ENCODE peak calls at places on chromosomes 3 and 15, in ten cellular contexts. One of them, this sample, is unnamed.

GRCh38 chr3:134317106-134317947 is 56.9 kb downstream of the AMOTL2 start:
- DNase-seq in fibroblast of pulmonary artery: no peak
- DNase-seq in AG09309: no peak
- DNase-seq in hepatocyte: no peak
- DNase-seq in stomach: no peak
- DNase-seq in ovary: no peak
- DNase-seq in HepG2: no peak
- DNase-seq in OCI-LY7: no peak
- DNase-seq in Panc1: no peak
- DNase-seq in psoas muscle: no peak
- DNase-seq in this sample: peak

GRCh38 chr3:120093923-120094775 is at the start of gene GSK3B:
- DNase-seq in stomach: peak
- DNase-seq in OCI-LY7: peak
- DNase-seq in HepG2: peak
- DNase-seq in AG09309: no peak
- DNase-seq in hepatocyte: peak
- DNase-seq in Panc1: no peak
- DNase-seq in ovary: peak
- DNase-seq in fibroblast of pulmonary artery: peak
- DNase-seq in psoas muscle: no peak
- DNase-seq in this sample: no peak

GRCh38 chr3:22685598-22685997 is 517.5 kb upstream of the UBE2E2 start:
- DNase-seq in HepG2: peak
- DNase-seq in Panc1: no peak
- DNase-seq in psoas muscle: no peak
- DNase-seq in hepatocyte: peak
- DNase-seq in ovary: no peak
- DNase-seq in stomach: no peak
- DNase-seq in AG09309: no peak
- DNase-seq in OCI-LY7: no peak
- DNase-seq in fibroblast of pulmonary artery: no peak
- DNase-seq in this sample: no peak

GRCh38 chr15:79960502-79961217 is 10.3 kb downstream of the BCL2A1 start:
- DNase-seq in psoas muscle: no peak
- DNase-seq in fibroblast of pulmonary artery: peak
- DNase-seq in AG09309: no peak
- DNase-seq in hepatocyte: no peak
- DNase-seq in OCI-LY7: no peak
- DNase-seq in HepG2: peak
- DNase-seq in stomach: no peak
- DNase-seq in ovary: no peak
- DNase-seq in Panc1: no peak
- DNase-seq in this sample: no peak

GRCh38 chr15:23690450-23690852 is 3.3 kb upstream of the NDN start:
- DNase-seq in HepG2: peak
- DNase-seq in hepatocyte: peak
- DNase-seq in psoas muscle: peak
- DNase-seq in ovary: peak
- DNase-seq in AG09309: peak
- DNase-seq in fibroblast of pulmonary artery: peak
- DNase-seq in OCI-LY7: no peak
- DNase-seq in stomach: peak
- DNase-seq in Panc1: no peak
- DNase-seq in this sample: no peak

GRCh38 chr3:13655074-13655913 is 106.4 kb downstream of the FBLN2 start:
- DNase-seq in stomach: peak
- DNase-seq in ovary: peak
- DNase-seq in AG09309: no peak
- DNase-seq in OCI-LY7: no peak
- DNase-seq in psoas muscle: no peak
- DNase-seq in HepG2: no peak
- DNase-seq in Panc1: no peak
- DNase-seq in fibroblast of pulmonary artery: peak
- DNase-seq in hepatocyte: peak
- DNase-seq in this sample: no peak

GRCh38 chr3:156770699-156771414 is 55.3 kb upstream of the LEKR1 start:
- DNase-seq in HepG2: no peak
- DNase-seq in hepatocyte: no peak
- DNase-seq in ovary: no peak
- DNase-seq in fibroblast of pulmonary artery: no peak
- DNase-seq in OCI-LY7: no peak
- DNase-seq in AG09309: no peak
- DNase-seq in psoas muscle: no peak
- DNase-seq in stomach: no peak
- DNase-seq in Panc1: no peak
- DNase-seq in this sample: no peak

GRCh38 chr15:67512933-67513714 is 7.8 kb upstream of the C15orf61 start:
- DNase-seq in stomach: no peak
- DNase-seq in ovary: no peak
- DNase-seq in OCI-LY7: no peak
- DNase-seq in HepG2: no peak
- DNase-seq in fibroblast of pulmonary artery: no peak
- DNase-seq in psoas muscle: no peak
- DNase-seq in Panc1: no peak
- DNase-seq in hepatocyte: no peak
- DNase-seq in AG09309: no peak
- DNase-seq in this sample: no peak

GRCh38 chr3:105367406-105368213 is 901 bp downstream of the ALCAM start:
- DNase-seq in ovary: peak
- DNase-seq in stomach: peak
- DNase-seq in AG09309: no peak
- DNase-seq in Panc1: no peak
- DNase-seq in HepG2: peak
- DNase-seq in hepatocyte: peak
- DNase-seq in fibroblast of pulmonary artery: peak
- DNase-seq in OCI-LY7: peak
- DNase-seq in psoas muscle: peak
- DNase-seq in this sample: no peak

GRCh38 chr3:33919312-33919711 is 120.9 kb downstream of the PDCD6IP start:
- DNase-seq in Panc1: no peak
- DNase-seq in psoas muscle: no peak
- DNase-seq in OCI-LY7: no peak
- DNase-seq in AG09309: no peak
- DNase-seq in stomach: no peak
- DNase-seq in HepG2: no peak
- DNase-seq in ovary: no peak
- DNase-seq in hepatocyte: no peak
- DNase-seq in fibroblast of pulmonary artery: no peak
- DNase-seq in this sample: no peak

GRCh38 chr3:13124631-13125030 is 51.4 kb upstream of the IQSEC1 start:
- DNase-seq in hepatocyte: no peak
- DNase-seq in psoas muscle: no peak
- DNase-seq in fibroblast of pulmonary artery: no peak
- DNase-seq in Panc1: no peak
- DNase-seq in stomach: no peak
- DNase-seq in AG09309: no peak
- DNase-seq in OCI-LY7: no peak
- DNase-seq in HepG2: no peak
- DNase-seq in ovary: no peak
- DNase-seq in this sample: no peak

GRCh38 chr3:65153850-65154512 is 466.2 kb upstream of the ADAMTS9 start:
- DNase-seq in HepG2: no peak
- DNase-seq in stomach: no peak
- DNase-seq in Panc1: no peak
- DNase-seq in AG09309: no peak
- DNase-seq in hepatocyte: no peak
- DNase-seq in fibroblast of pulmonary artery: no peak
- DNase-seq in ovary: no peak
- DNase-seq in psoas muscle: no peak
- DNase-seq in OCI-LY7: no peak
- DNase-seq in this sample: no peak

GRCh38 chr15:52093539-52094502 is 18.8 kb downstream of the BCL2L10 start:
- DNase-seq in psoas muscle: peak
- DNase-seq in Panc1: peak
- DNase-seq in OCI-LY7: no peak
- DNase-seq in AG09309: peak
- DNase-seq in hepatocyte: no peak
- DNase-seq in fibroblast of pulmonary artery: peak
- DNase-seq in HepG2: no peak
- DNase-seq in stomach: no peak
- DNase-seq in ovary: no peak
- DNase-seq in this sample: peak

GRCh38 chr3:131303848-131304247 is 77.7 kb upstream of the NUDT16 start:
- DNase-seq in psoas muscle: no peak
- DNase-seq in stomach: no peak
- DNase-seq in hepatocyte: no peak
- DNase-seq in OCI-LY7: no peak
- DNase-seq in AG09309: no peak
- DNase-seq in fibroblast of pulmonary artery: peak
- DNase-seq in Panc1: no peak
- DNase-seq in ovary: no peak
- DNase-seq in HepG2: no peak
- DNase-seq in this sample: no peak

GRCh38 chr15:101675796-101676582 is 23.8 kb upstream of the TM2D3 start:
- DNase-seq in Panc1: no peak
- DNase-seq in fibroblast of pulmonary artery: peak
- DNase-seq in OCI-LY7: no peak
- DNase-seq in stomach: no peak
- DNase-seq in ovary: no peak
- DNase-seq in psoas muscle: no peak
- DNase-seq in hepatocyte: no peak
- DNase-seq in AG09309: peak
- DNase-seq in HepG2: no peak
- DNase-seq in this sample: no peak
- H3K4me3 ChIP-seq in Panc1: no peak
- H3K4me3 ChIP-seq in fibroblast of pulmonary artery: no peak
- H3K4me3 ChIP-seq in OCI-LY7: no peak
- H3K4me3 ChIP-seq in stomach: no peak
- H3K4me3 ChIP-seq in ovary: no peak
- H3K4me3 ChIP-seq in psoas muscle: no peak
- H3K4me3 ChIP-seq in hepatocyte: no peak
- H3K4me3 ChIP-seq in AG09309: no peak
- H3K4me3 ChIP-seq in HepG2: no peak
- H3K4me3 ChIP-seq in this sample: no peak

DNA sequence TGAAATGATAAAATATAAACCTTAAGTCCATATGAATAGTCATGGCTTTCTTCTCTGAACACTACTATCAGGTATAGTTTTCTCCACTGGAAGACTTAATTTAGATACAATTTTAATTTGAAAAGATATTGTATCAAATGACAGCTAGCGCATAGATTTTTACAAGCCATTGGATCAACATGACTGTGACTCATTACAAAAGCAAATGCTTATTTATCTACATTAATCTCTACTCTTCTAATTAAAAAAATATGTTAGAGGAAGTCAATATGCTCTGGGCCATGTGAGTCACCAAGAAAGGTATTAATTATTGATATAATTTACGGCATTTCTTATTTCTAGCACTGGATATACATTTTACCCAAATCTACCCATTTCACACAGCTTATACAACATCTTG is 800.3 kb upstream of the GBE1 start:
- DNase-seq in OCI-LY7: no peak
- DNase-seq in Panc1: no peak
- DNase-seq in stomach: no peak
- DNase-seq in ovary: no peak
- DNase-seq in fibroblast of pulmonary artery: no peak
- DNase-seq in hepatocyte: no peak
- DNase-seq in AG09309: no peak
- DNase-seq in HepG2: no peak
- DNase-seq in psoas muscle: no peak
- DNase-seq in this sample: no peak
- TF ChIP-seq CTCF in OCI-LY7: no peak
- TF ChIP-seq CTCF in Panc1: no peak
- TF ChIP-seq CTCF in stomach: no peak
- TF ChIP-seq CTCF in ovary: no peak
- TF ChIP-seq CTCF in fibroblast of pulmonary artery: no peak
- TF ChIP-seq CTCF in hepatocyte: no peak
- TF ChIP-seq CTCF in AG09309: no peak
- TF ChIP-seq CTCF in HepG2: no peak
- TF ChIP-seq CTCF in psoas muscle: no peak
- TF ChIP-seq CTCF in this sample: no peak

GRCh38 chr3:186772281-186772885 is 11.0 kb upstream of the EIF4A2 start:
- DNase-seq in OCI-LY7: no peak
- DNase-seq in ovary: no peak
- DNase-seq in psoas muscle: no peak
- DNase-seq in fibroblast of pulmonary artery: no peak
- DNase-seq in hepatocyte: no peak
- DNase-seq in HepG2: no peak
- DNase-seq in stomach: no peak
- DNase-seq in AG09309: no peak
- DNase-seq in Panc1: no peak
- DNase-seq in this sample: no peak
- H3K4me3 ChIP-seq in OCI-LY7: peak
- H3K4me3 ChIP-seq in ovary: peak
- H3K4me3 ChIP-seq in psoas muscle: peak
- H3K4me3 ChIP-seq in fibroblast of pulmonary artery: peak
- H3K4me3 ChIP-seq in hepatocyte: no peak
- H3K4me3 ChIP-seq in HepG2: no peak
- H3K4me3 ChIP-seq in stomach: peak
- H3K4me3 ChIP-seq in AG09309: peak
- H3K4me3 ChIP-seq in Panc1: no peak
- H3K4me3 ChIP-seq in this sample: peak

GRCh38 chr15:60536951-60537350 is 58.0 kb upstream of the ICE2 start:
- DNase-seq in OCI-LY7: no peak
- DNase-seq in psoas muscle: no peak
- DNase-seq in AG09309: no peak
- DNase-seq in HepG2: no peak
- DNase-seq in ovary: no peak
- DNase-seq in stomach: no peak
- DNase-seq in Panc1: no peak
- DNase-seq in hepatocyte: no peak
- DNase-seq in fibroblast of pulmonary artery: no peak
- DNase-seq in this sample: no peak

GRCh38 chr15:60539881-60540613 is 61.1 kb upstream of the ICE2 start:
- DNase-seq in psoas muscle: no peak
- DNase-seq in stomach: no peak
- DNase-seq in ovary: no peak
- DNase-seq in hepatocyte: no peak
- DNase-seq in Panc1: no peak
- DNase-seq in AG09309: no peak
- DNase-seq in fibroblast of pulmonary artery: peak
- DNase-seq in OCI-LY7: no peak
- DNase-seq in HepG2: no peak
- DNase-seq in this sample: no peak

GRCh38 chr15:60536314-60536713 is 57.4 kb upstream of the ICE2 start:
- DNase-seq in OCI-LY7: no peak
- DNase-seq in psoas muscle: no peak
- DNase-seq in Panc1: no peak
- DNase-seq in HepG2: no peak
- DNase-seq in stomach: no peak
- DNase-seq in ovary: no peak
- DNase-seq in AG09309: no peak
- DNase-seq in fibroblast of pulmonary artery: no peak
- DNase-seq in hepatocyte: no peak
- DNase-seq in this sample: no peak

GRCh38 chr15:60538129-60538528 is 59.2 kb upstream of the ICE2 start:
- DNase-seq in hepatocyte: no peak
- DNase-seq in psoas muscle: no peak
- DNase-seq in ovary: no peak
- DNase-seq in Panc1: no peak
- DNase-seq in stomach: no peak
- DNase-seq in HepG2: no peak
- DNase-seq in AG09309: no peak
- DNase-seq in OCI-LY7: no peak
- DNase-seq in fibroblast of pulmonary artery: no peak
- DNase-seq in this sample: no peak

DNA sequence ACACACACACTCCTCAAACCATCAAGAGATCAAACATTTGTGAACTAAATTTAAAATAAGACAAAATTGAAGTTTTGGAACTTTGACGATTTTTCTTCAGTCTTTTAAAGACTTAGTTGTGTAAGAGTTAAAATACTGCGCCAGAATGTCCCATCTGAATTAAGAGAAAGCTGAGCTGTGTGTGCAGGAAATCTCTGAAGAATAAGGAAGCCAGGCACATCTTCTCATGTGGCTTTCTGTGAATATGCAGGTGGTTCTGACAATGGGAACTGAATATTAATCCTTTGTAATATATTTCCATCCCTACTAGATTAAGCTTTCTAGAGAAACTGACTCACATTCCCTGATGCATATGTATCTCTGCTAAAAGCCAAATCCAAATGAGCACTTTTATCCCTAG is 60.1 kb upstream of the ICE2 start:
- DNase-seq in ovary: no peak
- DNase-seq in hepatocyte: no peak
- DNase-seq in HepG2: no peak
- DNase-seq in fibroblast of pulmonary artery: no peak
- DNase-seq in AG09309: no peak
- DNase-seq in stomach: no peak
- DNase-seq in OCI-LY7: no peak
- DNase-seq in psoas muscle: no peak
- DNase-seq in Panc1: no peak
- DNase-seq in this sample: no peak
- TF ChIP-seq CTCF in ovary: no peak
- TF ChIP-seq CTCF in hepatocyte: no peak
- TF ChIP-seq CTCF in HepG2: no peak
- TF ChIP-seq CTCF in fibroblast of pulmonary artery: no peak
- TF ChIP-seq CTCF in AG09309: no peak
- TF ChIP-seq CTCF in stomach: no peak
- TF ChIP-seq CTCF in OCI-LY7: no peak
- TF ChIP-seq CTCF in psoas muscle: no peak
- TF ChIP-seq CTCF in Panc1: no peak
- TF ChIP-seq CTCF in this sample: no peak

This sample was measured in BJ.